ENCODE peak calls at places on chromosomes 1 and 21, in seven cellular contexts. One of them, this sample, is unnamed.

GRCh38 chr1:163472267-163472666 is 150.5 kb downstream of the NUF2 start:
- DNase-seq in Karpas-422: no peak
- DNase-seq in IMR-90: no peak
- DNase-seq in heart left ventricle: no peak
- DNase-seq in pancreas: no peak
- DNase-seq in CD8-positive, alpha-beta memory T cell: no peak
- DNase-seq in dorsolateral prefrontal cortex: no peak
- DNase-seq in this sample: no peak

GRCh38 chr1:67766117-67766978 is 66.9 kb downstream of the GNG12 start:
- DNase-seq in Karpas-422: peak
- DNase-seq in IMR-90: peak
- DNase-seq in heart left ventricle: peak
- DNase-seq in pancreas: peak
- DNase-seq in CD8-positive, alpha-beta memory T cell: peak
- DNase-seq in dorsolateral prefrontal cortex: peak
- DNase-seq in this sample: peak

GRCh38 chr1:44050261-44050660 is 19.0 kb upstream of the SLC6A9 start:
- DNase-seq in Karpas-422: peak
- DNase-seq in IMR-90: no peak
- DNase-seq in heart left ventricle: no peak
- DNase-seq in pancreas: no peak
- DNase-seq in CD8-positive, alpha-beta memory T cell: no peak
- DNase-seq in dorsolateral prefrontal cortex: no peak
- DNase-seq in this sample: no peak

GRCh38 chr1:193926956-193927355 is 740.5 kb upstream of the B3GALT2 start:
- DNase-seq in Karpas-422: no peak
- DNase-seq in IMR-90: no peak
- DNase-seq in heart left ventricle: peak
- DNase-seq in pancreas: no peak
- DNase-seq in CD8-positive, alpha-beta memory T cell: no peak
- DNase-seq in dorsolateral prefrontal cortex: no peak
- DNase-seq in this sample: no peak

GRCh38 chr1:155064109-155064812 is 721 bp downstream of the EFNA4 start:
- DNase-seq in Karpas-422: peak
- DNase-seq in IMR-90: peak
- DNase-seq in heart left ventricle: no peak
- DNase-seq in pancreas: peak
- DNase-seq in CD8-positive, alpha-beta memory T cell: peak
- DNase-seq in dorsolateral prefrontal cortex: no peak
- DNase-seq in this sample: no peak

GRCh38 chr21:45876381-45877159 is 105.0 kb upstream of the COL6A1 start:
- DNase-seq in Karpas-422: no peak
- DNase-seq in IMR-90: no peak
- DNase-seq in heart left ventricle: no peak
- DNase-seq in pancreas: no peak
- DNase-seq in CD8-positive, alpha-beta memory T cell: no peak
- DNase-seq in dorsolateral prefrontal cortex: no peak
- DNase-seq in this sample: no peak

GRCh38 chr1:243246916-243247315 is 8.2 kb downstream of the CEP170 start:
- DNase-seq in Karpas-422: peak
- DNase-seq in IMR-90: peak
- DNase-seq in heart left ventricle: no peak
- DNase-seq in pancreas: no peak
- DNase-seq in CD8-positive, alpha-beta memory T cell: no peak
- DNase-seq in dorsolateral prefrontal cortex: no peak
- DNase-seq in this sample: no peak

GRCh38 chr1:117034791-117035290 is 25.3 kb upstream of the TTF2 start:
- DNase-seq in Karpas-422: no peak
- DNase-seq in IMR-90: no peak
- DNase-seq in heart left ventricle: no peak
- DNase-seq in pancreas: no peak
- DNase-seq in CD8-positive, alpha-beta memory T cell: no peak
- DNase-seq in dorsolateral prefrontal cortex: no peak
- DNase-seq in this sample: no peak

GRCh38 chr1:233802611-233803010 is 101.9 kb upstream of the SLC35F3 start:
- DNase-seq in Karpas-422: no peak
- DNase-seq in IMR-90: no peak
- DNase-seq in heart left ventricle: no peak
- DNase-seq in pancreas: no peak
- DNase-seq in CD8-positive, alpha-beta memory T cell: no peak
- DNase-seq in dorsolateral prefrontal cortex: no peak
- DNase-seq in this sample: no peak

GRCh38 chr1:117683571-117684285 is 77.9 kb downstream of the TENT5C start:
- DNase-seq in Karpas-422: no peak
- DNase-seq in IMR-90: peak
- DNase-seq in heart left ventricle: peak
- DNase-seq in pancreas: no peak
- DNase-seq in CD8-positive, alpha-beta memory T cell: no peak
- DNase-seq in dorsolateral prefrontal cortex: no peak
- DNase-seq in this sample: no peak

GRCh38 chr1:220221670-220222069 is 50.6 kb downstream of the RAB3GAP2 start:
- DNase-seq in Karpas-422: no peak
- DNase-seq in IMR-90: no peak
- DNase-seq in heart left ventricle: no peak
- DNase-seq in pancreas: no peak
- DNase-seq in CD8-positive, alpha-beta memory T cell: no peak
- DNase-seq in dorsolateral prefrontal cortex: no peak
- DNase-seq in this sample: no peak

GRCh38 chr1:8794605-8795004 is 22.8 kb downstream of the RERE start:
- DNase-seq in Karpas-422: no peak
- DNase-seq in IMR-90: no peak
- DNase-seq in heart left ventricle: no peak
- DNase-seq in pancreas: no peak
- DNase-seq in CD8-positive, alpha-beta memory T cell: no peak
- DNase-seq in dorsolateral prefrontal cortex: no peak
- DNase-seq in this sample: no peak

GRCh38 chr1:151583796-151584195 is 28.1 kb upstream of the SNX27 start:
- DNase-seq in Karpas-422: no peak
- DNase-seq in IMR-90: no peak
- DNase-seq in heart left ventricle: no peak
- DNase-seq in pancreas: no peak
- DNase-seq in CD8-positive, alpha-beta memory T cell: no peak
- DNase-seq in dorsolateral prefrontal cortex: no peak
- DNase-seq in this sample: no peak

GRCh38 chr1:19313961-19314882 is 2.1 kb downstream of the SLC66A1 start:
- DNase-seq in Karpas-422: peak
- DNase-seq in IMR-90: no peak
- DNase-seq in heart left ventricle: no peak
- DNase-seq in pancreas: no peak
- DNase-seq in CD8-positive, alpha-beta memory T cell: no peak
- DNase-seq in dorsolateral prefrontal cortex: no peak
- DNase-seq in this sample: no peak

GRCh38 chr1:42817440-42817767 is 207 bp upstream of the SVBP start:
- DNase-seq in Karpas-422: peak
- DNase-seq in IMR-90: no peak
- DNase-seq in heart left ventricle: no peak
- DNase-seq in pancreas: no peak
- DNase-seq in CD8-positive, alpha-beta memory T cell: no peak
- DNase-seq in dorsolateral prefrontal cortex: no peak
- DNase-seq in this sample: no peak

GRCh38 chr1:42934541-42935312 is 23.9 kb downstream of the SLC2A1 start:
- DNase-seq in Karpas-422: no peak
- DNase-seq in IMR-90: no peak
- DNase-seq in heart left ventricle: no peak
- DNase-seq in pancreas: no peak
- DNase-seq in CD8-positive, alpha-beta memory T cell: no peak
- DNase-seq in dorsolateral prefrontal cortex: peak
- DNase-seq in this sample: no peak

GRCh38 chr1:74010206-74010605 is 187.8 kb downstream of the LRRIQ3 start:
- DNase-seq in Karpas-422: no peak
- DNase-seq in IMR-90: no peak
- DNase-seq in heart left ventricle: no peak
- DNase-seq in pancreas: no peak
- DNase-seq in CD8-positive, alpha-beta memory T cell: no peak
- DNase-seq in dorsolateral prefrontal cortex: no peak
- DNase-seq in this sample: no peak

GRCh38 chr21:41786521-41786987 is 19.7 kb upstream of the RIPK4 start:
- DNase-seq in Karpas-422: no peak
- DNase-seq in IMR-90: peak
- DNase-seq in heart left ventricle: no peak
- DNase-seq in pancreas: no peak
- DNase-seq in CD8-positive, alpha-beta memory T cell: no peak
- DNase-seq in dorsolateral prefrontal cortex: no peak
- DNase-seq in this sample: no peak

GRCh38 chr1:80533775-80534314 is 1266.9 kb upstream of the ADGRL2 start:
- DNase-seq in Karpas-422: no peak
- DNase-seq in IMR-90: no peak
- DNase-seq in heart left ventricle: no peak
- DNase-seq in pancreas: no peak
- DNase-seq in CD8-positive, alpha-beta memory T cell: no peak
- DNase-seq in dorsolateral prefrontal cortex: no peak
- DNase-seq in this sample: no peak

GRCh38 chr1:6913086-6913485 is 127.8 kb downstream of the CAMTA1 start:
- DNase-seq in Karpas-422: no peak
- DNase-seq in IMR-90: no peak
- DNase-seq in heart left ventricle: no peak
- DNase-seq in pancreas: no peak
- DNase-seq in CD8-positive, alpha-beta memory T cell: no peak
- DNase-seq in dorsolateral prefrontal cortex: no peak
- DNase-seq in this sample: no peak

GRCh38 chr1:15758537-15758936 is at the start of gene FBLIM1:
- DNase-seq in Karpas-422: no peak
- DNase-seq in IMR-90: no peak
- DNase-seq in heart left ventricle: peak
- DNase-seq in pancreas: peak
- DNase-seq in CD8-positive, alpha-beta memory T cell: no peak
- DNase-seq in dorsolateral prefrontal cortex: no peak
- DNase-seq in this sample: no peak

GRCh38 chr21:34602061-34602460 is 12.9 kb downstream of the RCAN1 start:
- DNase-seq in Karpas-422: no peak
- DNase-seq in IMR-90: no peak
- DNase-seq in heart left ventricle: no peak
- DNase-seq in pancreas: no peak
- DNase-seq in CD8-positive, alpha-beta memory T cell: no peak
- DNase-seq in dorsolateral prefrontal cortex: peak
- DNase-seq in this sample: no peak

GRCh38 chr1:94734963-94735899 is 84.9 kb upstream of the SLC44A3 start:
- DNase-seq in Karpas-422: no peak
- DNase-seq in IMR-90: peak
- DNase-seq in heart left ventricle: no peak
- DNase-seq in pancreas: peak
- DNase-seq in CD8-positive, alpha-beta memory T cell: no peak
- DNase-seq in dorsolateral prefrontal cortex: no peak
- DNase-seq in this sample: no peak

GRCh38 chr1:36170643-36171412 is 14.9 kb downstream of the MAP7D1 start:
- DNase-seq in Karpas-422: no peak
- DNase-seq in IMR-90: no peak
- DNase-seq in heart left ventricle: no peak
- DNase-seq in pancreas: no peak
- DNase-seq in CD8-positive, alpha-beta memory T cell: no peak
- DNase-seq in dorsolateral prefrontal cortex: no peak
- DNase-seq in this sample: no peak
- H3K4me3 ChIP-seq in Karpas-422: no peak
- H3K4me3 ChIP-seq in IMR-90: no peak
- H3K4me3 ChIP-seq in heart left ventricle: no peak
- H3K4me3 ChIP-seq in pancreas: no peak
- H3K4me3 ChIP-seq in CD8-positive, alpha-beta memory T cell: no peak
- H3K4me3 ChIP-seq in dorsolateral prefrontal cortex: no peak
- H3K4me3 ChIP-seq in this sample: no peak

DNA sequence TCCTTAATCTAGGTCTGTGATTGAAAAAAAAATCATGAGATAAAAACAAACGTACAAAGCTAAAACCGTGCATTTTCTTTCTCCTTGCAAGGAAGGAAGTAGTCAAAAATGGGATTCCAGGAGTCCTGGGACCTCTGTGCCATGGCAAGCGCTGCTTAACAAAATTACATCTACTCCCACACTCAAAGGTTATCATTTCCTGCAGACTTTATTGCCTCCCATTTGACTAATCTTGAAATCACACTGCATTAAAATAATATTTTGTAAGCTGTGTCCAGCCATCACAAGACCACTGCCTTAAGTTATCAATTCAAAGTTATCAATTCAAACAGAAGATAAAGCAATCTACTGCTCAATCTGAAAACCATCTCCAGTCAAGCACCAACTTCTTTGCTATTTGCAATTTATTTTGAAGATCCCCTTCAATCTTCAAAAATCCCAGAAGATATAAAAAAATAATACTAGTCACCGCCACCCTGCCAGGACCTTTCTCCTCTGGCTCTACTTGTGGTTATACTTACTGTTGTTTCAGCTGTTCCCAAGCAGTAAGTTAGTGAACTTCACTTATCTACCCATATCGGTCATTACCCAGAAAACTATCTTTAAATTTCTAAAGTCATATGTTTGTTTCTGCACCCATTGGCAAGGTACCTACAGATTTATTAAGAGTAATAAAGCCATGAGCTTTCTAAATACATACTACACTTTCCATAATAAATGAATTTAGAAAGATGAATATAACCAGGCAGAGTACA is 38.1 kb upstream of the RAP1GAP start:
- DNase-seq in Karpas-422: no peak
- DNase-seq in IMR-90: peak
- DNase-seq in heart left ventricle: no peak
- DNase-seq in pancreas: no peak
- DNase-seq in CD8-positive, alpha-beta memory T cell: no peak
- DNase-seq in dorsolateral prefrontal cortex: no peak
- DNase-seq in this sample: no peak
- H3K27ac ChIP-seq in Karpas-422: peak
- H3K27ac ChIP-seq in IMR-90: no peak
- H3K27ac ChIP-seq in heart left ventricle: no peak
- H3K27ac ChIP-seq in pancreas: no peak
- H3K27ac ChIP-seq in CD8-positive, alpha-beta memory T cell: no peak
- H3K27ac ChIP-seq in dorsolateral prefrontal cortex: peak
- H3K27ac ChIP-seq in this sample: no peak

DNA sequence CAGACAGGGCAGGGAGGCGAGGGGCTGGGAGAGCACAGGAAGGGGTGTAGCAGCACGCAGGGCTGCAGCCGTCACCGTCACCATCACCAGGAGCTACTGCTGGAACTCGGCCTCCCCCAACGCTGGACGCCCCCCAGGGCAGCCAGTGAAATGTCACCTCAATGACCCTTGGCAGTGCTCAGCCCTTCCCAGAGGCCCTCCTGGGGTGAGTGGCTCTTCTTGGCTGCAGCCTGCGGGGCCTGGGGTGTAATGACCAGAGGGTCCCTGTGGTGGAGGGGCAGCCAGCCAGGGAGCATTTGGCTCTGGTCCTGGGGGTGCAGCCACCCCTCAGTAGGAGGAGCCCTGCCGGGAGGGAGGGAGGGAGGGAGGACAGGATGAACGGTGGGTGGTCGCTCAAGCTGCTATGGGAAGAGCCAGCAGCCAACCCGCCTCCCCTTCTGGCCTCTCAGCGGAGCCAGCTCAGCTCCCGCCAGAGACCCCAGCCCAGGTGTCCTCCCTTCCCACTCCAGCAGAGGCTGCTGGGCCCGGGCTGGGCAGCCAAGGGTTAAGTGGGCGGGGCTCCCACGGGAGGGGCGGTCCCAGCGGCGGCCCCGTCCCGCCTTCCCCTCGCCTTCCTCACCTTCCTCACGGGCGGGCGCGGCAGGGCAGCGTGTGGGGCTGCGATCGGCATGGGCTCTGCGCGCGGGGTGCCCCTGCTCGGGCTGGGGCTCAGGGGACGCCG is 9.1 kb upstream of the PLCH2 start:
- DNase-seq in Karpas-422: peak
- DNase-seq in IMR-90: no peak
- DNase-seq in heart left ventricle: no peak
- DNase-seq in pancreas: no peak
- DNase-seq in CD8-positive, alpha-beta memory T cell: peak
- DNase-seq in dorsolateral prefrontal cortex: no peak
- DNase-seq in this sample: no peak
- H3K4me3 ChIP-seq in Karpas-422: no peak
- H3K4me3 ChIP-seq in IMR-90: no peak
- H3K4me3 ChIP-seq in heart left ventricle: no peak
- H3K4me3 ChIP-seq in pancreas: no peak
- H3K4me3 ChIP-seq in CD8-positive, alpha-beta memory T cell: no peak
- H3K4me3 ChIP-seq in dorsolateral prefrontal cortex: peak
- H3K4me3 ChIP-seq in this sample: no peak

GRCh38 chr1:201491896-201492511 is 14.9 kb downstream of the CSRP1 start:
- DNase-seq in Karpas-422: no peak
- DNase-seq in IMR-90: no peak
- DNase-seq in heart left ventricle: no peak
- DNase-seq in pancreas: no peak
- DNase-seq in CD8-positive, alpha-beta memory T cell: no peak
- DNase-seq in dorsolateral prefrontal cortex: no peak
- DNase-seq in this sample: no peak
- H3K27ac ChIP-seq in Karpas-422: no peak
- H3K27ac ChIP-seq in IMR-90: peak
- H3K27ac ChIP-seq in heart left ventricle: peak
- H3K27ac ChIP-seq in pancreas: no peak
- H3K27ac ChIP-seq in CD8-positive, alpha-beta memory T cell: no peak
- H3K27ac ChIP-seq in dorsolateral prefrontal cortex: peak
- H3K27ac ChIP-seq in this sample: peak